ENCODE peak calls at places on chromosome 4, in eight cellular contexts. M, Y, O, I, N, D, T and Z are unnamed samples.

GRCh38 chr4:528835-529234 is 29.8 kb downstream of the PIGG start:
- DNase-seq in M (no peak), Y (no peak), O (no peak), I (no peak), N (no peak), D (no peak), T (no peak), Z (no peak)

GRCh38 chr4:184450045-184450444 is 24.3 kb downstream of the IRF2 start:
- DNase-seq in M (peak; percentile 54), Y (peak; percentile 73), O (no peak), I (no peak), N (no peak), D (no peak), T (no peak), Z (no peak)

GRCh38 chr4:5812506-5813229 is 80.2 kb downstream of the CRMP1 start:
- DNase-seq in M (peak; percentile 54), Y (peak; percentile 70), O (peak; percentile 39), I (no peak), N (peak; percentile 62), D (peak; percentile 63), T (peak; percentile 31), Z (no peak)

GRCh38 chr4:52713456-52713937 is 37.7 kb downstream of the ERVMER34-1 start:
- DNase-seq in M (no peak), Y (no peak), O (no peak), I (no peak), N (no peak), D (no peak), T (no peak), Z (no peak)

GRCh38 chr4:170794532-170794931 is 704.8 kb upstream of the AADAT start:
- DNase-seq in M (no peak), Y (no peak), O (no peak), I (no peak), N (no peak), D (no peak), T (no peak), Z (no peak)

GRCh38 chr4:77047037-77047436 is 28.8 kb downstream of the CCNI start:
- DNase-seq in M (no peak), Y (peak; percentile 48), O (no peak), I (no peak), N (no peak), D (no peak), T (no peak), Z (no peak)

GRCh38 chr4:119525771-119526712 is 102.6 kb downstream of the PDE5A start:
- DNase-seq in M (no peak), Y (no peak), O (no peak), I (no peak), N (no peak), D (no peak), T (no peak), Z (no peak)

GRCh38 chr4:13481569-13481968 is 2.6 kb downstream of the RAB28 start:
- DNase-seq in M (no peak), Y (peak; percentile 16), O (no peak), I (no peak), N (no peak), D (no peak), T (no peak), Z (no peak)

GRCh38 chr4:55634417-55635128 is 1.5 kb downstream of the NMU start:
- DNase-seq in M (no peak), Y (no peak), O (no peak), I (no peak), N (no peak), D (no peak), T (no peak), Z (no peak)

GRCh38 chr4:34293459-34293858 is 1950.9 kb downstream of the ARAP2 start:
- DNase-seq in M (no peak), Y (peak; percentile 82), O (no peak), I (no peak), N (peak; percentile 72), D (no peak), T (no peak), Z (no peak)

GRCh38 chr4:2305766-2306501 is 44.0 kb upstream of the MXD4 start:
- DNase-seq in M (no peak), Y (no peak), O (no peak), I (no peak), N (no peak), D (peak; percentile 19), T (no peak), Z (no peak)

GRCh38 chr4:76250962-76251361 is 559 bp upstream of the FAM47E start:
- DNase-seq in M (no peak), Y (no peak), O (no peak), I (no peak), N (no peak), D (no peak), T (no peak), Z (no peak)

GRCh38 chr4:6172093-6172926 is 28.0 kb downstream of the JAKMIP1 start:
- DNase-seq in M (no peak), Y (no peak), O (no peak), I (no peak), N (no peak), D (no peak), T (no peak), Z (no peak)

GRCh38 chr4:64969081-64969480 is 559.8 kb upstream of the TECRL start:
- DNase-seq in M (no peak), Y (no peak), O (no peak), I (no peak), N (no peak), D (no peak), T (no peak), Z (no peak)

GRCh38 chr4:41363384-41363981 is 106.8 kb downstream of the UCHL1 start:
- DNase-seq in M (peak; percentile 33), Y (peak; percentile 24), O (no peak), I (no peak), N (no peak), D (no peak), T (no peak), Z (no peak)

GRCh38 chr4:171876636-171877035 is 63.4 kb downstream of the GALNTL6 start:
- DNase-seq in M (peak; percentile 6), Y (no peak), O (no peak), I (no peak), N (no peak), D (no peak), T (no peak), Z (no peak)

GRCh38 chr4:973431-974397 is at the start of gene DGKQ:
- DNase-seq in M (peak; percentile 79), Y (peak; percentile 77), O (peak; percentile 47), I (peak; percentile 87), N (no peak), D (peak; percentile 20), T (peak; percentile 80), Z (peak; percentile 78)

GRCh38 chr4:121679267-121679666 is 17.5 kb downstream of the ANXA5 start:
- DNase-seq in M (no peak), Y (no peak), O (no peak), I (no peak), N (no peak), D (no peak), T (no peak), Z (no peak)

GRCh38 chr4:116391020-116391419 is 694.4 kb downstream of the TRAM1L1 start:
- DNase-seq in M (no peak), Y (no peak), O (no peak), I (no peak), N (no peak), D (no peak), T (no peak), Z (no peak)

GRCh38 chr4:147547314-147548056 is 66.6 kb downstream of the EDNRA start:
- DNase-seq in M (peak; percentile 63), Y (peak; percentile 81), O (no peak), I (no peak), N (no peak), D (no peak), T (no peak), Z (no peak)

GRCh38 chr4:185797018-185797417 is 15.0 kb downstream of the SORBS2 start:
- DNase-seq in M (no peak), Y (no peak), O (no peak), I (no peak), N (no peak), D (no peak), T (no peak), Z (no peak)

GRCh38 chr4:74283614-74284013 is 24.7 kb upstream of the EPGN start:
- DNase-seq in M (peak; percentile 67), Y (peak; percentile 65), O (no peak), I (no peak), N (peak; percentile 61), D (no peak), T (no peak), Z (no peak)

GRCh38 chr4:53189011-53189410 is 176.8 kb downstream of the SCFD2 start:
- DNase-seq in M (peak; percentile 73), Y (peak; percentile 61), O (no peak), I (no peak), N (no peak), D (no peak), T (no peak), Z (no peak)

GRCh38 chr4:120517966-120518365 is 404.6 kb downstream of the PRDM5 start:
- DNase-seq in M (peak; percentile 63), Y (peak; percentile 75), O (no peak), I (no peak), N (peak; percentile 63), D (no peak), T (no peak), Z (no peak)

GRCh38 chr4:52822583-52823477 is 39.3 kb upstream of the RASL11B start:
- DNase-seq in M (peak; percentile 93), Y (peak; percentile 67), O (no peak), I (no peak), N (peak; percentile 41), D (no peak), T (no peak), Z (no peak)

GRCh38 chr4:184386271-184386781 is 88.0 kb downstream of the IRF2 start:
- DNase-seq in M (no peak), Y (no peak), O (no peak), I (no peak), N (no peak), D (peak; percentile 74), T (no peak), Z (no peak)

GRCh38 chr4:143347495-143347894 is 10.8 kb downstream of the GAB1 start:
- DNase-seq in M (no peak), Y (no peak), O (no peak), I (no peak), N (no peak), D (no peak), T (no peak), Z (no peak)

GRCh38 chr4:24456431-24456830 is 127.9 kb downstream of the DHX15 start:
- DNase-seq in M (no peak), Y (no peak), O (no peak), I (no peak), N (no peak), D (no peak), T (no peak), Z (no peak)

GRCh38 chr4:1927675-1928074 is 56.5 kb downstream of the NSD2 start:
- DNase-seq in M (peak; percentile 16), Y (peak; percentile 22), O (no peak), I (no peak), N (no peak), D (no peak), T (no peak), Z (no peak)

GRCh38 chr4:184969610-184970009 is 48.7 kb upstream of the HELT start:
- DNase-seq in M (no peak), Y (no peak), O (no peak), I (no peak), N (no peak), D (no peak), T (no peak), Z (no peak)

GRCh38 chr4:136329042-136329662 is 1203.1 kb downstream of the PCDH18 start:
- DNase-seq in M (no peak), Y (no peak), O (no peak), I (no peak), N (no peak), D (no peak), T (no peak), Z (no peak)

GRCh38 chr4:41133619-41134018 is 80.7 kb downstream of the APBB2 start:
- DNase-seq in M (no peak), Y (no peak), O (no peak), I (no peak), N (no peak), D (no peak), T (no peak), Z (no peak)

GRCh38 chr4:101158136-101158485 is 189.2 kb downstream of the PPP3CA start:
- DNase-seq in M (no peak), Y (peak; percentile 28), O (no peak), I (no peak), N (no peak), D (no peak), T (no peak), Z (no peak)

GRCh38 chr4:163462556-163462955 is 11.0 kb downstream of the TKTL2 start:
- DNase-seq in M (no peak), Y (no peak), O (no peak), I (no peak), N (no peak), D (no peak), T (no peak), Z (no peak)